ENCODE peak calls at places on chromosome 2, in six cellular contexts. K is colonic mucosa, N is A549, T is bronchial epithelial cell, W is ovary, H is osteoblast. M is an unnamed sample.

GRCh38 chr2:23350026-23350791 is 34.8 kb upstream of the KLHL29 start:
- DNase-seq in K (no peak), N (no peak), T (no peak), W (no peak), H (no peak), M (no peak)

GRCh38 chr2:103660523-103660922 is 898.7 kb downstream of the TMEM182 start:
- DNase-seq in K (no peak), N (no peak), T (no peak), W (no peak), H (no peak), M (no peak)

GRCh38 chr2:174399171-174399570 is 3.6 kb downstream of the SCRN3 start:
- DNase-seq in K (no peak), N (no peak), T (no peak), W (no peak), H (no peak), M (no peak)

GRCh38 chr2:46252891-46253659 is 44.1 kb upstream of the EPAS1 start:
- DNase-seq in K (no peak), N (no peak), T (peak), W (no peak), H (no peak), M (no peak)

GRCh38 chr2:188292446-188293239 is 969 bp downstream of the GULP1 start:
- DNase-seq in K (peak), N (peak), T (peak), W (peak), H (peak), M (peak)

GRCh38 chr2:143635302-143635701 is 506.1 kb downstream of the ARHGAP15 start:
- DNase-seq in K (no peak), N (no peak), T (no peak), W (no peak), H (no peak), M (no peak)

GRCh38 chr2:38237311-38237710 is 139.8 kb downstream of the ATL2 start:
- DNase-seq in K (no peak), N (no peak), T (no peak), W (no peak), H (no peak), M (no peak)

GRCh38 chr2:45851111-45851510 is 199.6 kb downstream of the PRKCE start:
- DNase-seq in K (no peak), N (no peak), T (peak), W (no peak), H (no peak), M (no peak)

GRCh38 chr2:144513388-144514100 is 6.4 kb downstream of the ZEB2 start:
- DNase-seq in K (no peak), N (no peak), T (no peak), W (peak), H (peak), M (no peak)

GRCh38 chr2:117980381-117980780 is 33.5 kb downstream of the CCDC93 start:
- DNase-seq in K (no peak), N (no peak), T (no peak), W (no peak), H (peak), M (no peak)

GRCh38 chr2:69177063-69177771 is 164.2 kb downstream of the ANTXR1 start:
- DNase-seq in K (peak), N (peak), T (no peak), W (peak), H (peak), M (no peak)

GRCh38 chr2:67516358-67516757 is 119.2 kb downstream of the ETAA1 start:
- DNase-seq in K (peak), N (no peak), T (no peak), W (no peak), H (no peak), M (no peak)

GRCh38 chr2:98252394-98252793 is 93.9 kb upstream of the CNGA3 start:
- DNase-seq in K (no peak), N (no peak), T (no peak), W (no peak), H (no peak), M (no peak)

GRCh38 chr2:75030218-75031009 is 72.0 kb downstream of the POLE4 start:
- DNase-seq in K (no peak), N (no peak), T (no peak), W (no peak), H (no peak), M (no peak)

GRCh38 chr2:239903210-239903609 is 121.9 kb downstream of the NDUFA10 start:
- DNase-seq in K (no peak), N (no peak), T (no peak), W (no peak), H (no peak), M (no peak)

GRCh38 chr2:226882606-226883005 is 46.8 kb downstream of the RHBDD1 start:
- DNase-seq in K (no peak), N (no peak), T (no peak), W (no peak), H (no peak), M (no peak)

GRCh38 chr2:28009732-28010131 is 119.2 kb downstream of the BABAM2 start:
- DNase-seq in K (no peak), N (no peak), T (no peak), W (no peak), H (no peak), M (no peak)

GRCh38 chr2:239245872-239246701 is 154.7 kb downstream of the HDAC4 start:
- DNase-seq in K (peak), N (no peak), T (peak), W (no peak), H (no peak), M (peak)

GRCh38 chr2:120846406-120847095 is 110.9 kb downstream of the GLI2 start:
- DNase-seq in K (no peak), N (no peak), T (no peak), W (peak), H (no peak), M (no peak)

GRCh38 chr2:218354045-218354444 is 2.6 kb upstream of the CATIP start:
- DNase-seq in K (no peak), N (no peak), T (no peak), W (no peak), H (no peak), M (no peak)

GRCh38 chr2:158179660-158180059 is 78.0 kb downstream of the UPP2 start:
- DNase-seq in K (no peak), N (peak), T (peak), W (no peak), H (no peak), M (no peak)

GRCh38 chr2:32712870-32713269 is 85.0 kb downstream of the TTC27 start:
- DNase-seq in K (no peak), N (no peak), T (peak), W (no peak), H (no peak), M (no peak)

GRCh38 chr2:37833420-37833819 is 91.7 kb upstream of the RMDN2 start:
- DNase-seq in K (no peak), N (no peak), T (no peak), W (no peak), H (peak), M (no peak)

GRCh38 chr2:148674063-148675020 is 29.8 kb downstream of the EPC2 start:
- DNase-seq in K (peak), N (peak), T (peak), W (no peak), H (no peak), M (no peak)

GRCh38 chr2:6071536-6071935 is 379.4 kb downstream of the SOX11 start:
- DNase-seq in K (no peak), N (no peak), T (no peak), W (no peak), H (no peak), M (no peak)

GRCh38 chr2:146874260-146874658 is 970.6 kb upstream of the ACVR2A start:
- DNase-seq in K (no peak), N (peak), T (peak), W (no peak), H (no peak), M (peak)

GRCh38 chr2:9178110-9178904 is 28.3 kb upstream of the ASAP2 start:
- DNase-seq in K (peak), N (no peak), T (peak), W (no peak), H (no peak), M (no peak)

GRCh38 chr2:182951948-182952663 is 85.7 kb upstream of the FRZB start:
- DNase-seq in K (no peak), N (no peak), T (peak), W (no peak), H (peak), M (peak)

GRCh38 chr2:43058761-43059160 is 167.6 kb downstream of the ZFP36L2 start:
- DNase-seq in K (no peak), N (no peak), T (no peak), W (peak), H (peak), M (no peak)

GRCh38 chr2:112924855-112925254 is 13.9 kb downstream of the IL37 start:
- DNase-seq in K (peak), N (peak), T (no peak), W (no peak), H (no peak), M (no peak)

GRCh38 chr2:21047161-21048009 is 3.5 kb upstream of the APOB start:
- DNase-seq in K (no peak), N (no peak), T (no peak), W (no peak), H (no peak), M (no peak)

GRCh38 chr2:228614741-228615140 is 433.3 kb upstream of the SPHKAP start:
- DNase-seq in K (no peak), N (no peak), T (no peak), W (no peak), H (no peak), M (no peak)

GRCh38 chr2:88199912-88200682 is 30.0 kb downstream of the THNSL2 start:
- DNase-seq in K (no peak), N (no peak), T (peak), W (no peak), H (no peak), M (no peak)

GRCh38 chr2:110755494-110756078 is 23.2 kb downstream of the ACOXL start:
- DNase-seq in K (no peak), N (no peak), T (peak), W (no peak), H (peak), M (no peak)

GRCh38 chr2:159600752-159601151 is 15.6 kb downstream of the BAZ2B start:
- DNase-seq in K (no peak), N (peak), T (peak), W (no peak), H (no peak), M (no peak)

GRCh38 chr2:219253753-219254589 is at the start of gene TUBA4A:
- DNase-seq in K (peak), N (peak), T (peak), W (peak), H (peak), M (no peak)

GRCh38 chr2:214069254-214069653 is 341.6 kb upstream of the VWC2L start:
- DNase-seq in K (no peak), N (peak), T (peak), W (no peak), H (peak), M (peak)

GRCh38 chr2:204072443-204073324 is 136.1 kb downstream of the ICOS start:
- DNase-seq in K (peak), N (peak), T (no peak), W (no peak), H (no peak), M (no peak)

GRCh38 chr2:120066708-120067547 is 54.1 kb downstream of the EPB41L5 start:
- DNase-seq in K (peak), N (peak), T (peak), W (no peak), H (peak), M (no peak)

GRCh38 chr2:175865716-175866115 is 136.4 kb downstream of the LNPK start:
- DNase-seq in K (no peak), N (no peak), T (no peak), W (no peak), H (no peak), M (no peak)

DNA sequence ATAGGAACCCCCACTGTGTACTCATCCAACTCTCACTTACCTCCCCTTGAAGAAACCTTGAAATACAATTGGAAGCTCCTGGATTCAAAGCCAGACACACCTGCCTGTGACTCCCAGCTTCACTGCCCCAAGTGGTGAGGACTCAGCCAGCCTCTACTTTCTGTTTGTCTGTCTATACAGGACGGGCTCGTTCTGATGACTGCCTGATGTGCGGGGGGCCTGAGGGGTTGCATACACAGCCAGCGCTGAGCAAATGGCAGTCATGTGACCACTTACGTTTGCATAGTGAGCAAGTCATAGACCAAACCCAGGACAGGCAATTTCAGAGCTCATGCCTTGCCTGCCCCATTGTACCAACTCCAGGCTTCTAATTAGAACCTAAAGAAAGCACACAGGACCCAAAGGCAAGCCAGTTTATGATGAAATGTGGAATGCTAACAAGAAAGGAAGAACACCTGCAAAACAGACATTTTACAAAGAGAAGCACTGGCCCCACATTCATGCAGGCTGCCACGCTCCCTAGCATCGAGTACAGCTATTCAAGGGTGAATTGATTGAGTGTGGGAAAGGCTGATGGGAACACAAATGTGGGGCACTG is 137.8 kb downstream of the LNPK start:
- DNase-seq in K (no peak), N (no peak), T (no peak), W (no peak), H (no peak), M (no peak)
- TF ChIP-seq CTCF in K (no peak), N (no peak), T (no peak), W (no peak), H (no peak), M (no peak)

GRCh38 chr2:241111443-241111810 is 9.3 kb upstream of the MTERF4 start:
- DNase-seq in K (no peak), N (no peak), T (no peak), W (no peak), H (no peak), M (no peak)
- H3K4me3 ChIP-seq in K (no peak), N (no peak), T (no peak), W (no peak), H (no peak), M (no peak)

GRCh38 chr2:73961823-73962615 is 22.7 kb upstream of the TET3 start:
- DNase-seq in K (no peak), N (no peak), T (no peak), W (no peak), H (no peak), M (no peak)
- TF ChIP-seq CTCF in K (no peak), N (no peak), T (no peak), W (no peak), H (no peak), M (no peak)

DNA sequence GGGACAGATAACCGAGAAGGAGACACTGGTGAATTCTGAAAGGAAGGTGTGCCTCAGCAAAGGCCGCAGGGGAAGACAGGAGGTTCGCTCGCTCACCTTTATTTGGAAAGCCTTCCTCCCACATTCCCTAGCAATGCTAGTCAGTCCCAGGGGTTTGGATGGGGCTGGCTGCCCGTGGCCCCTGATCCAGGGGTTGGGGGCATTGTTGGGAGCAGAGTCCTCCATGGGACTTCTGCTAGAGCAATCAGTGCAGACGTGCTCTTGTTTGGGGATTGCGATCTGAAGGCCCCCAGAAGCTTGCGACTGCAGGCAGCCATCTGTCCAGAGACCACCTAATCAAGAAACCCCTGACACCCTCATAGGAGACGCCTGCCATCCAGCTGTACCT is 6.0 kb upstream of the CYP27C1 start:
- DNase-seq in K (no peak), N (no peak), T (no peak), W (no peak), H (no peak), M (no peak)
- H3K4me3 ChIP-seq in K (no peak), N (peak), T (no peak), W (no peak), H (peak), M (no peak)

GRCh38 chr2:134441153-134441863 is 187.4 kb downstream of the MGAT5 start:
- DNase-seq in K (no peak), N (no peak), T (no peak), W (no peak), H (no peak), M (no peak)

GRCh38 chr2:134443814-134444480 is 190.1 kb downstream of the MGAT5 start:
- DNase-seq in K (no peak), N (no peak), T (no peak), W (no peak), H (no peak), M (no peak)

GRCh38 chr2:134438371-134438770 is 184.5 kb downstream of the MGAT5 start:
- DNase-seq in K (no peak), N (no peak), T (no peak), W (no peak), H (no peak), M (no peak)

GRCh38 chr2:134436706-134437105 is 182.8 kb downstream of the MGAT5 start:
- DNase-seq in K (no peak), N (no peak), T (peak), W (no peak), H (no peak), M (no peak)

DNA sequence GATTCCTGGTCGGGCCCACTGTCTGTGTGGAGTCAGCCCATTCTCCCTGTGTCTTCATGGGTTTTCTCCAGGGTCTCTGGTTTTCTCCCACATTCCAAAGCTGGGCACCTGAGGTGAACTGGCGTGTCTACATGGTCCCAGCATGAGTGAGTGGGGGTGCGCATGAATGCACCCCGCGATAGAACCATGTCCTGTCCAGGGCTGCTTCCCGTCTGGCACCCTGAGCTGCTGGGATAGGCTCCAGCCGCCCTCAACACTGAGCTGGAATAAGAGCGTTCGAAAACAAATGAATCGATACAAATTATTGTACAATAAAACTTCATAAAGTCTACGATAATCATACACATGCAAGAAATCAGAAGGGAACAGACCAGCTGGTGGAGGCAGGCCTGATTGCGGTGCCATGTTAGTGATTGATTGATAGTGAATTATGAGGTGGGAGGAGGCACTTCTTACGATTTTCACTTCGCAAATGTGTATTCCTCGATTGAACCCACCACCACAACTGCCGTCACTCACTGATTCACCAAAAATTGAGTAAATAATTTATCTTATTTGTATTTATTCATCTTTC is 186.6 kb downstream of the MGAT5 start:
- DNase-seq in K (no peak), N (no peak), T (no peak), W (no peak), H (no peak), M (no peak)
- TF ChIP-seq CTCF in K (no peak), N (no peak), T (no peak), W (no peak), H (no peak), M (no peak)

M was measured in astrocyte of the cerebellum.